ENCODE peak calls at places on chromosomes 2 and 18, in four cellular contexts. T is HepG2, E is H1, N is GM12878. F is an unnamed sample.

GRCh38 chr2:54722641-54723299 is 692 bp upstream of the EML6 start:
- DNase-seq in T (no peak), E (no peak), N (no peak), F (no peak)

GRCh38 chr2:109736177-109736827 is 57.8 kb upstream of the RGPD5 start:
- DNase-seq in T (peak; percentile 69), E (no peak), N (no peak), F (peak; percentile 20)

GRCh38 chr2:54240515-54241219 is 15.4 kb downstream of the TSPYL6 start:
- DNase-seq in T (no peak), E (no peak), N (no peak), F (peak; percentile 15)

GRCh38 chr18:76479351-76480238 is 15.4 kb downstream of the ZNF516 start:
- DNase-seq in T (no peak), E (no peak), N (no peak), F (no peak)

GRCh38 chr2:25539141-25539540 is 134.2 kb downstream of the DTNB start:
- DNase-seq in T (no peak), E (no peak), N (no peak), F (no peak)

GRCh38 chr18:38243291-38243690 is 677.7 kb upstream of the CELF4 start:
- DNase-seq in T (no peak), E (no peak), N (no peak), F (no peak)

GRCh38 chr18:23779696-23780303 is 90.5 kb downstream of the LAMA3 start:
- DNase-seq in T (peak; percentile 54), E (no peak), N (no peak), F (no peak)

GRCh38 chr2:120231974-120232635 is 8.9 kb upstream of the TMEM185B start:
- DNase-seq in T (no peak), E (no peak), N (peak; percentile 86), F (no peak)

GRCh38 chr2:84285056-84285747 is 173.9 kb downstream of the SUCLG1 start:
- DNase-seq in T (no peak), E (no peak), N (no peak), F (no peak)

GRCh38 chr18:5488844-5489243 is 55.0 kb downstream of the EPB41L3 start:
- DNase-seq in T (peak; percentile 3), E (no peak), N (no peak), F (no peak)

GRCh38 chr2:190637903-190638618 is 10.8 kb upstream of the NAB1 start:
- DNase-seq in T (peak; percentile 45), E (no peak), N (no peak), F (no peak)

GRCh38 chr2:86476092-86476491 is 34.9 kb downstream of the KDM3A start:
- DNase-seq in T (no peak), E (no peak), N (no peak), F (no peak)

GRCh38 chr2:104788721-104789446 is 65.0 kb upstream of the POU3F3 start:
- DNase-seq in T (no peak), E (no peak), N (no peak), F (no peak)

GRCh38 chr2:99285521-99285920 is 15.5 kb downstream of the LYG1 start:
- DNase-seq in T (no peak), E (no peak), N (no peak), F (no peak)

GRCh38 chr2:45860136-45861106 is 208.9 kb downstream of the PRKCE start:
- DNase-seq in T (peak; percentile 16), E (no peak), N (no peak), F (no peak)

GRCh38 chr2:106609780-106610179 is 122.6 kb downstream of the CD8B2 start:
- DNase-seq in T (no peak), E (no peak), N (no peak), F (no peak)

GRCh38 chr2:229282758-229283546 is 11.9 kb upstream of the PID1 start:
- DNase-seq in T (no peak), E (no peak), N (no peak), F (no peak)

GRCh38 chr2:204234879-204235278 is 298.3 kb downstream of the ICOS start:
- DNase-seq in T (no peak), E (no peak), N (no peak), F (no peak)

GRCh38 chr2:11543337-11544216 is 9.7 kb downstream of the GREB1 start:
- DNase-seq in T (no peak), E (peak; percentile 31), N (no peak), F (no peak)

GRCh38 chr2:64325477-64325851 is 128.5 kb upstream of the LGALSL start:
- DNase-seq in T (no peak), E (no peak), N (no peak), F (no peak)

GRCh38 chr18:25896178-25896780 is 194.1 kb downstream of the SS18 start:
- DNase-seq in T (peak; percentile 32), E (no peak), N (no peak), F (peak; percentile 1)

GRCh38 chr18:10405014-10405493 is 49.4 kb upstream of the APCDD1 start:
- DNase-seq in T (no peak), E (no peak), N (no peak), F (no peak)

GRCh38 chr2:285506-285905 is 2.4 kb downstream of the ALKAL2 start:
- DNase-seq in T (no peak), E (no peak), N (no peak), F (no peak)

GRCh38 chr2:287471-287885 is 413 bp downstream of the ALKAL2 start:
- DNase-seq in T (no peak), E (peak; percentile 58), N (no peak), F (no peak)

GRCh38 chr2:288002-288742 is at the start of gene ALKAL2:
- DNase-seq in T (no peak), E (peak; percentile 70), N (no peak), F (no peak)

GRCh38 chr2:285990-286389 is 1.9 kb downstream of the ALKAL2 start:
- DNase-seq in T (no peak), E (no peak), N (no peak), F (no peak)

GRCh38 chr2:286774-287392 is 1.0 kb downstream of the ALKAL2 start:
- DNase-seq in T (no peak), E (no peak), N (no peak), F (no peak)
- H3K4me3 ChIP-seq in T (no peak overlapping the region), E (peak overlapping the region; percentile 39), N (no peak overlapping the region), F (peak overlapping the region; percentile 24)

DNA sequence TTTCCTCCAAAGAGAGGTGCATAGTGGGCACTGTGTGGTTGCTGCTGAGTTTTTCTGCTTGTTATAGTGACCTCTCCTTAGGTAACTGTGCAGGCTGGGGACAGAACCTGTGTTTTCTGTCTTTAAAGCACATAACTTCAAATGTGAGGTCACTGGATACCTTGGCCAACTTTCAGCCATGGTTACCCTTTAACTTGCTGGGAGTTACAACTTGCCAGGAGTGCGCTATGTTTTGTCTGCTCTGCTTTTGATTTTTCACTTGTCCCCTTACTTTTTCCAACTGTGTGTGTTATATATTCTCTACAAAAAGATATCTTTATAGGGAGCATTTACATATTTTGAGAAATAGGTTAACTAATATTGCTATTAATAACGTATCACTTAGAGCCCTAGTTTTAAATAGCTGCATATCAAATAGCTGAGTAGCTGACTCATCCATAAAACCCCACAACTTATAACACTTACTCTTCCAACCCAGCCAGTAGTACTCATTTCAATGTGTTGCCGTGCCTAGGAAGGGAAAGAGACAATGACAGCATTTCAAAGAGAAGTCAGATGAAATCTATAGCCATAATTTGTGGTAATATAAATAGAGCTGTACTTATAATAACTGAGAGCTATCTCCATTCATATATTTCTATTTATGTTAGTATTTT is 51.6 kb downstream of the DPP4 start:
- DNase-seq in T (peak; percentile 15), E (no peak), N (no peak), F (no peak)
- TF ChIP-seq SUZ12 in T (no peak), E (no peak), N (no peak), F (no peak)

DNA sequence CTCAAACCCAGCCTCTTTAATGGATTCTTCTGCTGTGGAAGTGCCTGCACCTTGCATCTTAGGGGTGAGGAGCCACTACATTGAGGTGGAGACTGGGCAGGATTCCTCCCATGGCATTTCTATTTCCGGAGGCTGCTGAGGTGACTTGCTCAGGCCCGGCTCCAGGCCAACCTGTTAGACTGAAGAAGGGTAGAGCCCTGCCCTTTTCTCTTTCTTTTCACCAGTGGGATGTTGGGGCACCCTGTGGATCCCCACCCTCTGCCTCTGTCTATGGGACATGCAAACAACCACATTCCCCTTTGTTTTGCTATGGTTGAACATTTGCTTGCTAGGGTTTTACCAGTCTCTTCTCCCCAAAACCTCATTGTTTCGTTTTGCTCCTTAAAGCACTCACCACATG is 183.4 kb downstream of the ARL4C start:
- DNase-seq in T (no peak), E (no peak), N (no peak), F (no peak)
- H3K36me3 ChIP-seq in T (no peaks in the 10 kb centered on the region), E (no peaks in the 10 kb centered on the region), N (no peaks in the 10 kb centered on the region), F (no peaks in the 10 kb centered on the region)

GRCh38 chr2:46979611-46980010 is 64.0 kb upstream of the MCFD2 start:
- DNase-seq in T (no peak), E (no peak), N (no peak), F (no peak)

GRCh38 chr2:46983065-46983801 is 67.6 kb upstream of the MCFD2 start:
- DNase-seq in T (no peak), E (no peak), N (peak; percentile 75), F (no peak)

GRCh38 chr2:46982356-46983064 is 66.9 kb upstream of the MCFD2 start:
- DNase-seq in T (no peak), E (no peak), N (no peak), F (no peak)

GRCh38 chr2:46980786-46981583 is 65.4 kb upstream of the MCFD2 start:
- DNase-seq in T (no peak), E (no peak), N (no peak), F (no peak)

DNA sequence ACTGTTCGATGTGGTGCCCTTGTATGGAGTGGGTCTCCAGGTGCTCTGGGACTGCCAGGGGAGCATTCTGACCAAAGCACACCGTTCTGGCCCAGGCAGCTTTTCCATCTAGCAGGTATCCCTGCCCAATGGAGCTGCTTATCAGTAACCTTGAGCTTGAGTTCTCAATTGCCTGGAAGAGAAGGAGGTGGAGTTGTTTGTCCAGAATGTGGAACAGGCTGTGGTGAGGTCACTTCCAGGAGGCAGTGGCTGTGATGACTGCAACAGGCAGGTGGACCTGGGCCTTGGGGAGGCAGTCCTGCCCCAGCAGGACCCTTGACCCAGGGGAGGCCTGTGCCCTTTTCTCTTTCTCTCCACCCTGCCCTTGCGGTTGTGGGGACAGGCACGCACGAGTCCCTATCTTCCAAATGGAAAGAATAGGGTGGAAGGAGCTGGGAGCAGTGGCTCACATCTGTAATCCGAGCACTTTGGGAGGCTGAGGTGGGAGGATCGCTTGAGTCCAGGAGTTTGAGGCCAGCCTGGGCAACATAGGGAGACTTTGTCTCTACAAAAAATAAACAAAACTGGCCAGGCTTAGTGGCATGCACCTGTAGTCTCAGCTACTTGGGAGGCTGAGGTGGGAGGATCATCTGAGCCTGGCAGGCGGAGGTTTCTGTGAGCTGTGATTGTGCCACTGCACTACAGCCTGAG is 66.2 kb upstream of the MCFD2 start:
- DNase-seq in T (peak; percentile 66), E (no peak), N (no peak), F (no peak)
- H3K4me3 ChIP-seq in T (no peak overlapping the region), E (no peak overlapping the region), N (no peak overlapping the region), F (no peak overlapping the region)

F was measured in NT2/D1.